ENCODE peak calls at places on chromosomes 4 and X, in eight cellular contexts. G, Q, T, C, Z, L, V and A are unnamed samples.

GRCh38 chr4:80393246-80393969 is 57.9 kb downstream of the CFAP299 start:
- DNase-seq in V (no peak), T (peak; percentile 20), Q (peak; percentile 47), Z (no peak), L (no peak), G (no peak), C (no peak), A (peak; percentile 85)

GRCh38 chrX:106698693-106699092 is 27.8 kb upstream of the RNF128 start:
- DNase-seq in G (no peak), C (no peak), L (no peak), Q (no peak), V (no peak), T (peak; percentile 1), Z (no peak), A (peak; percentile 72)

GRCh38 chr4:153270361-153270760 is 66.1 kb downstream of the TRIM2 start:
- DNase-seq in L (no peak), G (no peak), Q (no peak), T (no peak), C (no peak), V (no peak), Z (no peak), A (no peak)

GRCh38 chrX:80334583-80334982 is 85.7 kb upstream of the TENT5D start:
- DNase-seq in T (no peak), G (no peak), Q (no peak), C (no peak), V (no peak), Z (no peak), L (no peak), A (no peak)

GRCh38 chrX:53441531-53442321 is 7.6 kb upstream of the HSD17B10 start:
- DNase-seq in T (peak; percentile 74), V (peak; percentile 82), C (peak; percentile 52), Q (peak; percentile 2), Z (peak; percentile 70), L (peak; percentile 39), G (peak; percentile 38), A (peak; percentile 80)

GRCh38 chr4:105714071-105714521 is 5.5 kb downstream of the GSTCD start:
- DNase-seq in G (no peak), Z (no peak), L (no peak), Q (no peak), T (peak; percentile 21), C (no peak), V (no peak), A (peak; percentile 39)

GRCh38 chrX:103549920-103550319 is 30.6 kb upstream of the RAB40A start:
- DNase-seq in T (no peak), C (no peak), L (no peak), Q (no peak), Z (no peak), G (no peak), V (no peak), A (peak; percentile 47)

GRCh38 chr4:107733431-107733925 is 13.4 kb upstream of the PAPSS1 start:
- DNase-seq in G (no peak), T (no peak), C (no peak), Q (no peak), V (no peak), L (peak; percentile 24), Z (no peak), A (no peak)

GRCh38 chr4:40763228-40763716 is 13.5 kb downstream of the NSUN7 start:
- DNase-seq in C (no peak), G (no peak), T (no peak), Z (no peak), L (no peak), V (no peak), Q (no peak), A (peak; percentile 50)

GRCh38 chr4:155106629-155107028 is 101.8 kb upstream of the NPY2R start:
- DNase-seq in G (no peak), Z (no peak), V (no peak), L (no peak), Q (no peak), C (no peak), T (no peak), A (no peak)

GRCh38 chr4:114161809-114162208 is 182.4 kb upstream of the ARSJ start:
- DNase-seq in C (no peak), Z (no peak), T (no peak), Q (no peak), L (no peak), G (no peak), V (no peak), A (no peak)

GRCh38 chrX:40266490-40267333 is 169.0 kb upstream of the BCOR start:
- DNase-seq in Z (peak; percentile 75), G (peak; percentile 38), V (peak; percentile 57), T (peak; percentile 66), Q (peak; percentile 33), L (peak; percentile 56), C (peak; percentile 19), A (peak; percentile 82)

GRCh38 chr4:134934036-134934806 is 732.6 kb upstream of the PABPC4L start:
- DNase-seq in V (no peak), Z (no peak), L (no peak), T (no peak), Q (no peak), G (no peak), C (no peak), A (no peak)

GRCh38 chr4:41880840-41881831 is 54.1 kb upstream of the TMEM33 start:
- DNase-seq in L (peak; percentile 3), T (no peak), V (no peak), C (no peak), G (no peak), Z (no peak), Q (no peak), A (peak; percentile 26)

GRCh38 chr4:100982345-100982744 is 365.0 kb downstream of the PPP3CA start:
- DNase-seq in L (no peak), T (no peak), V (no peak), Q (no peak), G (no peak), C (no peak), Z (no peak), A (no peak)

GRCh38 chr4:55756208-55756607 is 63.4 kb upstream of the EXOC1L start:
- DNase-seq in L (no peak), T (no peak), C (no peak), Z (no peak), G (no peak), V (no peak), Q (no peak), A (no peak)